ENCODE peak calls at places on chromosomes 16 and 17, in nine cellular contexts. One of them, this sample, is unnamed.
A peak's percentile ranks its signal among the peaks of the same experiment; 100 is the strongest.

GRCh38 chr16:27426423-27427408 is 24.7 kb downstream of the IL21R start:
- DNase-seq in stimulated activated CD4-positive, alpha-beta T cell treated with anti-CD3 and anti-CD28 coated beads, Interleukin-1b, Interleukin-23, amount 100 ng/mL, for 4 hours: peak; percentile 55
- DNase-seq in WTC11: no peak
- DNase-seq in HFFc6: peak; percentile 90
- DNase-seq in lower lobe of right lung: no peak
- DNase-seq in cardiac fibroblast: peak; percentile 82
- DNase-seq in uterus: no peak
- DNase-seq in NCI-H345: peak; percentile 9
- DNase-seq in BE2C: no peak
- DNase-seq in this sample: peak; percentile 18

GRCh38 chr17:19381741-19382444 is 3.6 kb downstream of the MAPK7 start:
- DNase-seq in HFFc6: no peak
- DNase-seq in stimulated activated CD4-positive, alpha-beta T cell treated with anti-CD3 and anti-CD28 coated beads, Interleukin-1b, Interleukin-23, amount 100 ng/mL, for 4 hours: no peak
- DNase-seq in cardiac fibroblast: no peak
- DNase-seq in WTC11: no peak
- DNase-seq in lower lobe of right lung: no peak
- DNase-seq in uterus: peak; percentile 19
- DNase-seq in NCI-H345: no peak
- DNase-seq in BE2C: no peak
- DNase-seq in this sample: no peak

GRCh38 chr16:31899505-31899904 is 25.9 kb downstream of the ZNF267 start:
- DNase-seq in uterus: no peak
- DNase-seq in stimulated activated CD4-positive, alpha-beta T cell treated with anti-CD3 and anti-CD28 coated beads, Interleukin-1b, Interleukin-23, amount 100 ng/mL, for 4 hours: no peak
- DNase-seq in WTC11: no peak
- DNase-seq in lower lobe of right lung: no peak
- DNase-seq in NCI-H345: no peak
- DNase-seq in BE2C: no peak
- DNase-seq in HFFc6: no peak
- DNase-seq in cardiac fibroblast: no peak
- DNase-seq in this sample: no peak

GRCh38 chr16:23354246-23354645 is 52.1 kb downstream of the SCNN1B start:
- DNase-seq in cardiac fibroblast: no peak
- DNase-seq in HFFc6: no peak
- DNase-seq in lower lobe of right lung: peak; percentile 17
- DNase-seq in uterus: no peak
- DNase-seq in stimulated activated CD4-positive, alpha-beta T cell treated with anti-CD3 and anti-CD28 coated beads, Interleukin-1b, Interleukin-23, amount 100 ng/mL, for 4 hours: no peak
- DNase-seq in BE2C: no peak
- DNase-seq in NCI-H345: no peak
- DNase-seq in WTC11: no peak
- DNase-seq in this sample: no peak

GRCh38 chr17:83200746-83201145 is 121.3 kb downstream of the METRNL start:
- DNase-seq in lower lobe of right lung: peak; percentile 39
- DNase-seq in stimulated activated CD4-positive, alpha-beta T cell treated with anti-CD3 and anti-CD28 coated beads, Interleukin-1b, Interleukin-23, amount 100 ng/mL, for 4 hours: no peak
- DNase-seq in cardiac fibroblast: no peak
- DNase-seq in NCI-H345: no peak
- DNase-seq in BE2C: no peak
- DNase-seq in HFFc6: no peak
- DNase-seq in uterus: no peak
- DNase-seq in WTC11: no peak
- DNase-seq in this sample: no peak

GRCh38 chr16:66562409-66562808 is 3.8 kb upstream of the CMTM1 start:
- DNase-seq in BE2C: no peak
- DNase-seq in lower lobe of right lung: no peak
- DNase-seq in WTC11: no peak
- DNase-seq in cardiac fibroblast: no peak
- DNase-seq in NCI-H345: no peak
- DNase-seq in HFFc6: no peak
- DNase-seq in stimulated activated CD4-positive, alpha-beta T cell treated with anti-CD3 and anti-CD28 coated beads, Interleukin-1b, Interleukin-23, amount 100 ng/mL, for 4 hours: no peak
- DNase-seq in uterus: no peak
- DNase-seq in this sample: no peak

GRCh38 chr17:32490101-32490482 is 3.3 kb downstream of the CDK5R1 start:
- DNase-seq in lower lobe of right lung: no peak
- DNase-seq in NCI-H345: no peak
- DNase-seq in WTC11: no peak
- DNase-seq in stimulated activated CD4-positive, alpha-beta T cell treated with anti-CD3 and anti-CD28 coated beads, Interleukin-1b, Interleukin-23, amount 100 ng/mL, for 4 hours: no peak
- DNase-seq in HFFc6: no peak
- DNase-seq in cardiac fibroblast: no peak
- DNase-seq in BE2C: peak; percentile 21
- DNase-seq in uterus: no peak
- DNase-seq in this sample: no peak

GRCh38 chr17:82830249-82830661 is 9.6 kb downstream of the ZNF750 start:
- DNase-seq in stimulated activated CD4-positive, alpha-beta T cell treated with anti-CD3 and anti-CD28 coated beads, Interleukin-1b, Interleukin-23, amount 100 ng/mL, for 4 hours: no peak
- DNase-seq in BE2C: peak; percentile 97
- DNase-seq in cardiac fibroblast: peak; percentile 72
- DNase-seq in uterus: peak; percentile 47
- DNase-seq in lower lobe of right lung: peak; percentile 54
- DNase-seq in NCI-H345: no peak
- DNase-seq in HFFc6: no peak
- DNase-seq in WTC11: no peak
- DNase-seq in this sample: no peak

GRCh38 chr16:49890876-49891275 is 35.0 kb upstream of the ZNF423 start:
- DNase-seq in uterus: no peak
- DNase-seq in stimulated activated CD4-positive, alpha-beta T cell treated with anti-CD3 and anti-CD28 coated beads, Interleukin-1b, Interleukin-23, amount 100 ng/mL, for 4 hours: no peak
- DNase-seq in NCI-H345: no peak
- DNase-seq in HFFc6: no peak
- DNase-seq in lower lobe of right lung: no peak
- DNase-seq in cardiac fibroblast: peak; percentile 19
- DNase-seq in BE2C: peak; percentile 30
- DNase-seq in WTC11: peak; percentile 77
- DNase-seq in this sample: peak; percentile 74

GRCh38 chr16:11218324-11218962 is 37.6 kb downstream of the SOCS1 start:
- DNase-seq in lower lobe of right lung: no peak
- DNase-seq in cardiac fibroblast: no peak
- DNase-seq in HFFc6: no peak
- DNase-seq in BE2C: no peak
- DNase-seq in stimulated activated CD4-positive, alpha-beta T cell treated with anti-CD3 and anti-CD28 coated beads, Interleukin-1b, Interleukin-23, amount 100 ng/mL, for 4 hours: no peak
- DNase-seq in uterus: no peak
- DNase-seq in NCI-H345: no peak
- DNase-seq in WTC11: no peak
- DNase-seq in this sample: no peak

GRCh38 chr16:10178079-10178478 is 4.1 kb downstream of the GRIN2A start:
- DNase-seq in cardiac fibroblast: no peak
- DNase-seq in NCI-H345: no peak
- DNase-seq in WTC11: no peak
- DNase-seq in lower lobe of right lung: no peak
- DNase-seq in stimulated activated CD4-positive, alpha-beta T cell treated with anti-CD3 and anti-CD28 coated beads, Interleukin-1b, Interleukin-23, amount 100 ng/mL, for 4 hours: no peak
- DNase-seq in HFFc6: peak; percentile 35
- DNase-seq in BE2C: no peak
- DNase-seq in uterus: no peak
- DNase-seq in this sample: no peak

GRCh38 chr16:68369168-68369567 is 58.3 kb downstream of the PRMT7 start:
- DNase-seq in WTC11: no peak
- DNase-seq in cardiac fibroblast: no peak
- DNase-seq in stimulated activated CD4-positive, alpha-beta T cell treated with anti-CD3 and anti-CD28 coated beads, Interleukin-1b, Interleukin-23, amount 100 ng/mL, for 4 hours: no peak
- DNase-seq in NCI-H345: no peak
- DNase-seq in HFFc6: no peak
- DNase-seq in uterus: no peak
- DNase-seq in BE2C: no peak
- DNase-seq in lower lobe of right lung: peak; percentile 21
- DNase-seq in this sample: no peak

GRCh38 chr17:76544123-76544915 is 4.5 kb downstream of the PRCD start:
- DNase-seq in WTC11: no peak
- DNase-seq in NCI-H345: no peak
- DNase-seq in lower lobe of right lung: no peak
- DNase-seq in uterus: no peak
- DNase-seq in stimulated activated CD4-positive, alpha-beta T cell treated with anti-CD3 and anti-CD28 coated beads, Interleukin-1b, Interleukin-23, amount 100 ng/mL, for 4 hours: no peak
- DNase-seq in HFFc6: no peak
- DNase-seq in BE2C: peak; percentile 94
- DNase-seq in cardiac fibroblast: no peak
- DNase-seq in this sample: no peak

GRCh38 chr17:32955155-32955554 is 27.2 kb downstream of the TMEM98 start:
- DNase-seq in BE2C: no peak
- DNase-seq in WTC11: no peak
- DNase-seq in lower lobe of right lung: no peak
- DNase-seq in HFFc6: no peak
- DNase-seq in NCI-H345: no peak
- DNase-seq in cardiac fibroblast: no peak
- DNase-seq in uterus: no peak
- DNase-seq in stimulated activated CD4-positive, alpha-beta T cell treated with anti-CD3 and anti-CD28 coated beads, Interleukin-1b, Interleukin-23, amount 100 ng/mL, for 4 hours: no peak
- DNase-seq in this sample: no peak

GRCh38 chr17:29344201-29344856 is 45.8 kb upstream of the TAOK1 start:
- DNase-seq in NCI-H345: no peak
- DNase-seq in stimulated activated CD4-positive, alpha-beta T cell treated with anti-CD3 and anti-CD28 coated beads, Interleukin-1b, Interleukin-23, amount 100 ng/mL, for 4 hours: no peak
- DNase-seq in HFFc6: no peak
- DNase-seq in BE2C: no peak
- DNase-seq in lower lobe of right lung: no peak
- DNase-seq in uterus: no peak
- DNase-seq in WTC11: no peak
- DNase-seq in cardiac fibroblast: no peak
- DNase-seq in this sample: no peak

GRCh38 chr17:40530988-40531971 is 29.9 kb upstream of the TNS4 start:
- DNase-seq in NCI-H345: no peak
- DNase-seq in HFFc6: no peak
- DNase-seq in cardiac fibroblast: no peak
- DNase-seq in stimulated activated CD4-positive, alpha-beta T cell treated with anti-CD3 and anti-CD28 coated beads, Interleukin-1b, Interleukin-23, amount 100 ng/mL, for 4 hours: peak; percentile 85
- DNase-seq in uterus: peak; percentile 27
- DNase-seq in WTC11: peak; percentile 8
- DNase-seq in BE2C: no peak
- DNase-seq in lower lobe of right lung: no peak
- DNase-seq in this sample: no peak

GRCh38 chr16:89120921-89121351 is 27.3 kb downstream of the ACSF3 start:
- DNase-seq in BE2C: no peak
- DNase-seq in cardiac fibroblast: no peak
- DNase-seq in uterus: no peak
- DNase-seq in stimulated activated CD4-positive, alpha-beta T cell treated with anti-CD3 and anti-CD28 coated beads, Interleukin-1b, Interleukin-23, amount 100 ng/mL, for 4 hours: no peak
- DNase-seq in WTC11: peak; percentile 1
- DNase-seq in NCI-H345: no peak
- DNase-seq in HFFc6: no peak
- DNase-seq in lower lobe of right lung: peak; percentile 40
- DNase-seq in this sample: no peak

GRCh38 chr17:39533891-39534290 is 72.6 kb downstream of the CDK12 start:
- DNase-seq in BE2C: no peak
- DNase-seq in WTC11: no peak
- DNase-seq in cardiac fibroblast: no peak
- DNase-seq in uterus: no peak
- DNase-seq in stimulated activated CD4-positive, alpha-beta T cell treated with anti-CD3 and anti-CD28 coated beads, Interleukin-1b, Interleukin-23, amount 100 ng/mL, for 4 hours: no peak
- DNase-seq in HFFc6: no peak
- DNase-seq in NCI-H345: no peak
- DNase-seq in lower lobe of right lung: no peak
- DNase-seq in this sample: no peak

GRCh38 chr17:75837899-75838298 is 6.3 kb downstream of the UNC13D start:
- DNase-seq in uterus: no peak
- DNase-seq in NCI-H345: no peak
- DNase-seq in WTC11: no peak
- DNase-seq in stimulated activated CD4-positive, alpha-beta T cell treated with anti-CD3 and anti-CD28 coated beads, Interleukin-1b, Interleukin-23, amount 100 ng/mL, for 4 hours: no peak
- DNase-seq in lower lobe of right lung: no peak
- DNase-seq in BE2C: no peak
- DNase-seq in cardiac fibroblast: peak; percentile 26
- DNase-seq in HFFc6: no peak
- DNase-seq in this sample: no peak

GRCh38 chr17:8939496-8940334 is 25.8 kb downstream of the PIK3R5 start:
- DNase-seq in stimulated activated CD4-positive, alpha-beta T cell treated with anti-CD3 and anti-CD28 coated beads, Interleukin-1b, Interleukin-23, amount 100 ng/mL, for 4 hours: no peak
- DNase-seq in WTC11: no peak
- DNase-seq in cardiac fibroblast: no peak
- DNase-seq in BE2C: no peak
- DNase-seq in uterus: no peak
- DNase-seq in NCI-H345: no peak
- DNase-seq in lower lobe of right lung: no peak
- DNase-seq in HFFc6: no peak
- DNase-seq in this sample: no peak

GRCh38 chr16:24900230-24900629 is 54.5 kb downstream of the SLC5A11 start:
- DNase-seq in uterus: no peak
- DNase-seq in lower lobe of right lung: no peak
- DNase-seq in stimulated activated CD4-positive, alpha-beta T cell treated with anti-CD3 and anti-CD28 coated beads, Interleukin-1b, Interleukin-23, amount 100 ng/mL, for 4 hours: no peak
- DNase-seq in cardiac fibroblast: no peak
- DNase-seq in HFFc6: no peak
- DNase-seq in BE2C: no peak
- DNase-seq in WTC11: no peak
- DNase-seq in NCI-H345: no peak
- DNase-seq in this sample: no peak

GRCh38 chr16:35906440-35906839 is 2447.0 kb downstream of the TP53TG3F start:
- DNase-seq in uterus: no peak
- DNase-seq in stimulated activated CD4-positive, alpha-beta T cell treated with anti-CD3 and anti-CD28 coated beads, Interleukin-1b, Interleukin-23, amount 100 ng/mL, for 4 hours: no peak
- DNase-seq in lower lobe of right lung: no peak
- DNase-seq in HFFc6: no peak
- DNase-seq in cardiac fibroblast: no peak
- DNase-seq in NCI-H345: no peak
- DNase-seq in BE2C: no peak
- DNase-seq in WTC11: no peak
- DNase-seq in this sample: no peak

GRCh38 chr16:84553873-84554399 is 49.5 kb upstream of the MEAK7 start:
- DNase-seq in WTC11: no peak
- DNase-seq in HFFc6: no peak
- DNase-seq in uterus: no peak
- DNase-seq in lower lobe of right lung: peak; percentile 9
- DNase-seq in cardiac fibroblast: no peak
- DNase-seq in stimulated activated CD4-positive, alpha-beta T cell treated with anti-CD3 and anti-CD28 coated beads, Interleukin-1b, Interleukin-23, amount 100 ng/mL, for 4 hours: no peak
- DNase-seq in NCI-H345: no peak
- DNase-seq in BE2C: no peak
- DNase-seq in this sample: no peak

GRCh38 chr16:578870-579405 is 9.2 kb downstream of the PIGQ start:
- DNase-seq in cardiac fibroblast: peak; percentile 88
- DNase-seq in NCI-H345: peak; percentile 21
- DNase-seq in WTC11: peak; percentile 88
- DNase-seq in uterus: no peak
- DNase-seq in BE2C: peak; percentile 89
- DNase-seq in HFFc6: no peak
- DNase-seq in lower lobe of right lung: peak; percentile 88
- DNase-seq in stimulated activated CD4-positive, alpha-beta T cell treated with anti-CD3 and anti-CD28 coated beads, Interleukin-1b, Interleukin-23, amount 100 ng/mL, for 4 hours: peak; percentile 59
- DNase-seq in this sample: peak; percentile 74

GRCh38 chr17:60390881-60391418 is 983 bp downstream of the USP32 start:
- DNase-seq in HFFc6: peak; percentile 27
- DNase-seq in uterus: peak; percentile 14
- DNase-seq in BE2C: peak; percentile 58
- DNase-seq in NCI-H345: no peak
- DNase-seq in stimulated activated CD4-positive, alpha-beta T cell treated with anti-CD3 and anti-CD28 coated beads, Interleukin-1b, Interleukin-23, amount 100 ng/mL, for 4 hours: peak; percentile 9
- DNase-seq in lower lobe of right lung: peak; percentile 52
- DNase-seq in cardiac fibroblast: peak; percentile 70
- DNase-seq in WTC11: no peak
- DNase-seq in this sample: peak; percentile 39

GRCh38 chr17:79617304-79617703 is 6.5 kb upstream of the RBFOX3 start:
- DNase-seq in cardiac fibroblast: no peak
- DNase-seq in uterus: no peak
- DNase-seq in HFFc6: no peak
- DNase-seq in stimulated activated CD4-positive, alpha-beta T cell treated with anti-CD3 and anti-CD28 coated beads, Interleukin-1b, Interleukin-23, amount 100 ng/mL, for 4 hours: no peak
- DNase-seq in WTC11: no peak
- DNase-seq in NCI-H345: no peak
- DNase-seq in lower lobe of right lung: peak; percentile 12
- DNase-seq in BE2C: no peak
- DNase-seq in this sample: no peak

GRCh38 chr17:40516581-40517285 is 15.3 kb upstream of the TNS4 start:
- DNase-seq in lower lobe of right lung: no peak
- DNase-seq in NCI-H345: no peak
- DNase-seq in cardiac fibroblast: no peak
- DNase-seq in stimulated activated CD4-positive, alpha-beta T cell treated with anti-CD3 and anti-CD28 coated beads, Interleukin-1b, Interleukin-23, amount 100 ng/mL, for 4 hours: no peak
- DNase-seq in WTC11: no peak
- DNase-seq in BE2C: no peak
- DNase-seq in uterus: no peak
- DNase-seq in HFFc6: no peak
- DNase-seq in this sample: peak; percentile 67

GRCh38 chr17:50348522-50349240 is 2.8 kb downstream of the XYLT2 start:
- DNase-seq in stimulated activated CD4-positive, alpha-beta T cell treated with anti-CD3 and anti-CD28 coated beads, Interleukin-1b, Interleukin-23, amount 100 ng/mL, for 4 hours: no peak
- DNase-seq in uterus: no peak
- DNase-seq in NCI-H345: no peak
- DNase-seq in HFFc6: peak; percentile 51
- DNase-seq in BE2C: no peak
- DNase-seq in WTC11: no peak
- DNase-seq in cardiac fibroblast: peak; percentile 44
- DNase-seq in lower lobe of right lung: no peak
- DNase-seq in this sample: no peak

GRCh38 chr16:25063865-25064264 is 47.7 kb upstream of the LCMT1 start:
- DNase-seq in cardiac fibroblast: peak; percentile 57
- DNase-seq in NCI-H345: no peak
- DNase-seq in WTC11: no peak
- DNase-seq in stimulated activated CD4-positive, alpha-beta T cell treated with anti-CD3 and anti-CD28 coated beads, Interleukin-1b, Interleukin-23, amount 100 ng/mL, for 4 hours: no peak
- DNase-seq in lower lobe of right lung: no peak
- DNase-seq in uterus: no peak
- DNase-seq in BE2C: no peak
- DNase-seq in HFFc6: peak; percentile 49
- DNase-seq in this sample: no peak

GRCh38 chr17:945672-946071 is 33.9 kb downstream of the NXN start:
- DNase-seq in BE2C: no peak
- DNase-seq in NCI-H345: no peak
- DNase-seq in WTC11: no peak
- DNase-seq in cardiac fibroblast: no peak
- DNase-seq in stimulated activated CD4-positive, alpha-beta T cell treated with anti-CD3 and anti-CD28 coated beads, Interleukin-1b, Interleukin-23, amount 100 ng/mL, for 4 hours: no peak
- DNase-seq in HFFc6: no peak
- DNase-seq in lower lobe of right lung: no peak
- DNase-seq in uterus: no peak
- DNase-seq in this sample: no peak

GRCh38 chr16:2082171-2082982 is 34.6 kb downstream of the TSC2 start:
- DNase-seq in cardiac fibroblast: peak; percentile 59
- DNase-seq in uterus: peak; percentile 53
- DNase-seq in HFFc6: no peak
- DNase-seq in lower lobe of right lung: no peak
- DNase-seq in NCI-H345: no peak
- DNase-seq in WTC11: no peak
- DNase-seq in stimulated activated CD4-positive, alpha-beta T cell treated with anti-CD3 and anti-CD28 coated beads, Interleukin-1b, Interleukin-23, amount 100 ng/mL, for 4 hours: no peak
- DNase-seq in BE2C: no peak
- DNase-seq in this sample: peak; percentile 70